ENCODE peak calls at places on chromosome 1, in nine cellular contexts. J, W, G, Q, D, O, Y, Z and P are unnamed samples.
A peak's percentile ranks its signal among the peaks of the same experiment; 100 is the strongest.

GRCh38 chr1:15171271-15171908 is 17.8 kb downstream of the TMEM51 start:
- DNase-seq in J (peak; percentile 55), W (no peak), G (no peak), Q (no peak), D (peak; percentile 32), O (no peak), Y (no peak), Z (no peak), P (no peak)

GRCh38 chr1:171753685-171754380 is 12.0 kb upstream of the VAMP4 start:
- DNase-seq in J (no peak), W (no peak), G (no peak), Q (no peak), D (no peak), O (no peak), Y (no peak), Z (no peak), P (no peak)

GRCh38 chr1:227805606-227806197 is 9.8 kb upstream of the PRSS38 start:
- DNase-seq in J (no peak), W (peak; percentile 99), G (no peak), Q (no peak), D (no peak), O (peak; percentile 100), Y (peak; percentile 97), Z (no peak), P (no peak)

GRCh38 chr1:8133657-8134430 is 107.7 kb upstream of the ERRFI1 start:
- DNase-seq in J (no peak), W (peak; percentile 95), G (no peak), Q (no peak), D (peak; percentile 47), O (peak; percentile 40), Y (peak; percentile 68), Z (no peak), P (no peak)

GRCh38 chr1:5586629-5587028 is 405.6 kb downstream of the NPHP4 start:
- DNase-seq in J (no peak), W (no peak), G (no peak), Q (no peak), D (no peak), O (no peak), Y (no peak), Z (no peak), P (no peak)

GRCh38 chr1:234619794-234620247 is 9.8 kb upstream of the IRF2BP2 start:
- DNase-seq in J (no peak), W (no peak), G (no peak), Q (no peak), D (no peak), O (no peak), Y (no peak), Z (no peak), P (no peak)

GRCh38 chr1:58896211-58897183 is 112.7 kb upstream of the JUN start:
- DNase-seq in J (peak; percentile 79), W (no peak), G (no peak), Q (no peak), D (no peak), O (no peak), Y (no peak), Z (no peak), P (no peak)

GRCh38 chr1:18312961-18313360 is 167.8 kb upstream of the KLHDC7A start:
- DNase-seq in J (no peak), W (no peak), G (no peak), Q (no peak), D (no peak), O (no peak), Y (no peak), Z (no peak), P (no peak)

GRCh38 chr1:114155756-114156155 is 2.1 kb upstream of the SYT6 start:
- DNase-seq in J (no peak), W (no peak), G (no peak), Q (no peak), D (no peak), O (no peak), Y (no peak), Z (no peak), P (no peak)

GRCh38 chr1:198713081-198713480 is 74.2 kb downstream of the PTPRC start:
- DNase-seq in J (no peak), W (peak; percentile 89), G (no peak), Q (no peak), D (no peak), O (peak; percentile 61), Y (peak; percentile 82), Z (no peak), P (no peak)

GRCh38 chr1:56417636-56418035 is 161.7 kb downstream of the PLPP3 start:
- DNase-seq in J (no peak), W (peak; percentile 54), G (no peak), Q (no peak), D (no peak), O (peak; percentile 18), Y (no peak), Z (no peak), P (no peak)

GRCh38 chr1:19113362-19114092 is 96.5 kb downstream of the UBR4 start:
- DNase-seq in J (no peak), W (peak; percentile 60), G (no peak), Q (peak; percentile 10), D (peak; percentile 22), O (peak; percentile 61), Y (peak; percentile 16), Z (no peak), P (no peak)

GRCh38 chr1:75672528-75673393 is 51.7 kb upstream of the ACADM start:
- DNase-seq in J (no peak), W (peak; percentile 93), G (no peak), Q (no peak), D (peak; percentile 1), O (peak; percentile 84), Y (peak; percentile 89), Z (no peak), P (no peak)

GRCh38 chr1:154608522-154609294 is 722 bp upstream of the ADAR start:
- DNase-seq in J (no peak), W (peak; percentile 20), G (peak; percentile 29), Q (no peak), D (peak; percentile 59), O (peak; percentile 61), Y (peak; percentile 36), Z (no peak), P (peak; percentile 30)

GRCh38 chr1:214281902-214282695 is 1.1 kb downstream of the SMYD2 start:
- DNase-seq in J (no peak), W (peak; percentile 82), G (no peak), Q (no peak), D (peak; percentile 13), O (peak; percentile 81), Y (peak; percentile 65), Z (peak; percentile 34), P (no peak)

GRCh38 chr1:36137776-36138175 is 11.5 kb downstream of the TRAPPC3 start:
- DNase-seq in J (no peak), W (no peak), G (no peak), Q (no peak), D (no peak), O (no peak), Y (no peak), Z (no peak), P (no peak)

GRCh38 chr1:37764888-37765441 is at the start of gene EPHA10:
- DNase-seq in J (no peak), W (no peak), G (no peak), Q (peak; percentile 61), D (no peak), O (no peak), Y (no peak), Z (no peak), P (no peak)

DNA sequence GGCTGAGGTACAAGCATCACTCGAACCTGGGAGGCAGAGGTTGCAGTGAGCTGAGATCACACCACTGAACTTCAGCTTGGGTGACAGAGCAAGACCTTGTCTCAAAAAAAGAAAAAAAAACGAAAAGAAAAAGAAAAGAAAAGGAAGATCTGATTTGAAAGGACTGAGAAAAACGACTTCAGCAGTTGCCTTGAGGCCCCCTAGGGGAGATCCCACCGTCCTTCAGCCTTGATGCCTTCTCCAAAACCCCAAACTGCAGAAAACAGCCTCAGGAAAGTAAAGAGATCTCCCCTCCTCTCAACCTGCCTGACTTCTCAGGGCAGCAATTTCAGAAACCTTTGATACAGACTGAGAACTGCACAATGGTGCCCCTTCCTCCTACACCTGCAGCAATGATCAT is 50.9 kb upstream of the BCAR3 start:
- DNase-seq in J (no peak), W (no peak), G (no peak), Q (no peak), D (no peak), O (no peak), Y (no peak), Z (no peak), P (no peak)
- TF ChIP-seq CTCF in J (no peak), W (no peak), G (no peak), Q (peak; percentile 59), D (peak; percentile 29), O (no peak), Y (peak; percentile 40), Z (no peak), P (no peak)

GRCh38 chr1:231070758-231071443 is 30.8 kb upstream of the FAM89A start:
- DNase-seq in J (no peak), W (no peak), G (no peak), Q (no peak), D (no peak), O (no peak), Y (no peak), Z (no peak), P (no peak)
- TF ChIP-seq CTCF in J (no peak), W (no peak), G (no peak), Q (no peak), D (no peak), O (no peak), Y (no peak), Z (no peak), P (no peak)

DNA sequence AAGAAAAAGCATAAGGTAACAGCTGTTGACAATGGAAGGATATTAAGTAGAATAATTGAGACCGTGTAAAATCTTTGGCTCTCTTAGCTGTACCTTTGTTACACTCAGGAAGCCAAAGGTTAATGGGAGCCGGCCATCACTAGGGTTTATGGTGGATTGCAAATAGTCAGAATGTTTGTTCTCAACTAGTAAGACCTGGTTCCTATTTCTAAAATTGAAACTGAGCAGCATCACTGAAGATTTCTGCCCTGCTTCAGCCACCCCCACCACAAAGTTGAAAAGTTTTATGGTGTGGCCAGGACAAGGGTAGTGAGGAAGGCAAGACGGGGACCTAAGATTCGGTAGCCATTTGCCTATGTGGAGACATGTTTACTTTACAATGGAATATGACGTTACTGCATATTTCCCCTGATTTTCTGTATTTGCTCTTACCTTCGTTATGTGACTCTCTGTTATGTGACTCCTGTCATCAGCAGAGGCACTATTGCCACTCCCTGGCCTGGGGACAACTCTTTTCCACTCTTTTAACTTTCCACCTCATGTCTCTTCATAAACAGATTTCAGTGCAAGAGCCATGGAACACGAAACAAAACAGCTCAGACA is 41.4 kb upstream of the KIF1B start:
- DNase-seq in J (no peak), W (no peak), G (no peak), Q (no peak), D (no peak), O (no peak), Y (no peak), Z (no peak), P (no peak)
- TF ChIP-seq CTCF in J (no peak), W (no peak), G (no peak), Q (no peak), D (no peak), O (no peak), Y (no peak), Z (no peak), P (no peak)

DNA sequence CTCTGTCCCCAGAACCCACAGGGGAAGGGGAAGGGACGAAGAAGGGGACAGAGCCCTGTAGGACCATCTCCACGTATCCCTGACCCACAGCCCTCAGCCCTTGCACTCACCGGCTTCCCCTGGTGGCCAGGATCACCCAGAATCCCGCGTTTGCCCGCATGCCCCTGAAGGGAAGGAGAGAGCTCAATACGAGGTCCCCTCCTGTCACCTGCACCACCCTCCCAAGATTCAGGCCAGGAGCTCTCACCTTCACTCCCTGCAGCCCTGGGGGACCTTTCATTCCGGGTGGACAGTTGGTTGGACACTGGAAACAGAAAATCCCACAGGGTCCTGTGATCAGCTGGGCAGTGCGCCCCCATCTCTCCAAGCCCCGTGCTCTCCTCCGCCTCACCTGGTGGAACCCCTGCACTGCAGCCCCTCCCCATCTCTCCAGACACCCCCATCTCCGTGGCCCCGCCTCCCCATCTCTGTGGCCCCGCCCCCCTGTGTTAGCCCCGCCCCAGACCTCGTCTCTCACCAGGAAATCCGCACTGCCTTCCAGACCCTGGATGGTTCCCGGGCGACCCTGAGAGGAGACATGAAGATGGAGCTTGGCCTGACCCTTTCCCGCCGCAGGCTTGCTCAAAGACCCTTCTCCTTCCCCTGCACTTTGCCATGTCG is 6.0 kb downstream of the COL9A2 start:
- DNase-seq in J (no peak), W (no peak), G (no peak), Q (no peak), D (no peak), O (no peak), Y (no peak), Z (no peak), P (no peak)
- TF ChIP-seq CTCF in J (no peak), W (no peak), G (no peak), Q (peak; percentile 40), D (peak; percentile 2), O (peak; percentile 31), Y (peak; percentile 33), Z (no peak), P (no peak)